ENCODE peak calls at places on chromosomes 1 and 21, in four cellular contexts. G, H, V and I are unnamed samples.

GRCh38 chr1:54861070-54861761 is 25.8 kb downstream of the DHCR24 start:
- DNase-seq in G (no peak), H (no peak), V (no peak), I (no peak)

GRCh38 chr21:42474043-42474831 is 21.8 kb downstream of the RSPH1 start:
- DNase-seq in G (peak; percentile 65), H (peak; percentile 27), V (no peak), I (no peak)

GRCh38 chr1:93715529-93716126 is 34.0 kb upstream of the BCAR3 start:
- DNase-seq in G (no peak), H (no peak), V (no peak), I (no peak)

GRCh38 chr1:222911866-222912265 is 97.0 kb downstream of the DISP1 start:
- DNase-seq in G (no peak), H (no peak), V (no peak), I (no peak)

GRCh38 chr1:221718391-221719277 is 23.3 kb downstream of the DUSP10 start:
- DNase-seq in G (no peak), H (no peak), V (no peak), I (no peak)

GRCh38 chr1:189149547-189150375 is 1327.9 kb downstream of the BRINP3 start:
- DNase-seq in G (no peak), H (peak; percentile 60), V (no peak), I (no peak)

GRCh38 chr1:31798433-31799195 is 17.2 kb downstream of the SPOCD1 start:
- DNase-seq in G (no peak), H (no peak), V (no peak), I (no peak)

GRCh38 chr1:210878564-210878963 is 255.4 kb downstream of the KCNH1 start:
- DNase-seq in G (no peak), H (no peak), V (no peak), I (no peak)

GRCh38 chr1:29760165-29760564 is 523.8 kb downstream of the PTPRU start:
- DNase-seq in G (no peak), H (no peak), V (no peak), I (no peak)

GRCh38 chr1:32182060-32182459 is 2.6 kb downstream of the TXLNA start:
- DNase-seq in G (no peak), H (no peak), V (no peak), I (no peak)

GRCh38 chr1:159854101-159854692 is 8.3 kb downstream of the VSIG8 start:
- DNase-seq in G (no peak), H (peak; percentile 67), V (no peak), I (peak; percentile 45)

GRCh38 chr1:52706941-52707926 is 9.1 kb upstream of the COA7 start:
- DNase-seq in G (no peak), H (no peak), V (no peak), I (no peak)

GRCh38 chr1:16441312-16441641 is 753 bp downstream of the NECAP2 start:
- DNase-seq in G (no peak), H (no peak), V (no peak), I (no peak)

GRCh38 chr1:240435996-240436566 is 175.9 kb downstream of the GREM2 start:
- DNase-seq in G (no peak), H (no peak), V (no peak), I (no peak)

GRCh38 chr1:116508090-116508983 is 62.5 kb downstream of the CD58 start:
- DNase-seq in G (no peak), H (no peak), V (no peak), I (no peak)

GRCh38 chr1:169595764-169596711 is 9.8 kb upstream of the F5 start:
- DNase-seq in G (no peak), H (peak; percentile 48), V (no peak), I (peak; percentile 15)

GRCh38 chr1:165443539-165444289 is 1.2 kb downstream of the RXRG start:
- DNase-seq in G (no peak), H (peak; percentile 18), V (no peak), I (no peak)

GRCh38 chr1:53031732-53032131 is 30.3 kb upstream of the PODN start:
- DNase-seq in G (no peak), H (no peak), V (no peak), I (no peak)

GRCh38 chr1:10195570-10195969 is 14.8 kb upstream of the KIF1B start:
- DNase-seq in G (peak; percentile 13), H (no peak), V (no peak), I (no peak)

GRCh38 chr1:230285351-230285750 is 140.8 kb downstream of the PGBD5 start:
- DNase-seq in G (no peak), H (no peak), V (no peak), I (no peak)

GRCh38 chr1:204073837-204074273 is 940 bp downstream of the SOX13 start:
- DNase-seq in G (no peak), H (no peak), V (no peak), I (no peak)

GRCh38 chr1:10718083-10718415 is 78.4 kb downstream of the CASZ1 start:
- DNase-seq in G (no peak), H (no peak), V (no peak), I (no peak)

GRCh38 chr1:180182721-180183311 is 28.1 kb downstream of the QSOX1 start:
- DNase-seq in G (no peak), H (no peak), V (no peak), I (no peak)

GRCh38 chr1:55347786-55348185 is 132.6 kb upstream of the USP24 start:
- DNase-seq in G (no peak), H (no peak), V (no peak), I (no peak)

GRCh38 chr1:211099393-211099792 is 34.6 kb downstream of the KCNH1 start:
- DNase-seq in G (no peak), H (no peak), V (no peak), I (no peak)

GRCh38 chr1:43469932-43470331 is 16.2 kb upstream of the HYI start:
- DNase-seq in G (no peak), H (no peak), V (no peak), I (no peak)

GRCh38 chr1:1164701-1165451 is 8.8 kb upstream of the TTLL10 start:
- DNase-seq in G (no peak), H (peak; percentile 61), V (no peak), I (no peak)

GRCh38 chr1:246517391-246517790 is 10.3 kb upstream of the SMYD3 start:
- DNase-seq in G (no peak), H (no peak), V (no peak), I (no peak)

GRCh38 chr1:10599194-10599861 is 124.6 kb downstream of the PEX14 start:
- DNase-seq in G (peak; percentile 26), H (no peak), V (no peak), I (no peak)

GRCh38 chr1:151547119-151547899 is 7.2 kb downstream of the TUFT1 start:
- DNase-seq in G (peak; percentile 35), H (peak; percentile 64), V (no peak), I (peak; percentile 54)

GRCh38 chr1:91889717-91890459 is 3.9 kb upstream of the TGFBR3 start:
- DNase-seq in G (no peak), H (no peak), V (no peak), I (no peak)